ENCODE peak calls at places on chromosome 2, in seven cellular contexts. One of them, this sample, is unnamed.

GRCh38 chr2:74457129-74457548 is 1.1 kb upstream of the WBP1 start:
- DNase-seq in astrocyte: no peak
- DNase-seq in fibroblast of lung: peak
- DNase-seq in cardiac muscle cell: no peak
- DNase-seq in breast epithelium: no peak
- DNase-seq in HCT116: no peak
- DNase-seq in endodermal cell: no peak
- DNase-seq in this sample: no peak

GRCh38 chr2:177680866-177681358 is 288.3 kb downstream of the AGPS start:
- DNase-seq in astrocyte: no peak
- DNase-seq in fibroblast of lung: no peak
- DNase-seq in cardiac muscle cell: no peak
- DNase-seq in breast epithelium: no peak
- DNase-seq in HCT116: no peak
- DNase-seq in endodermal cell: no peak
- DNase-seq in this sample: no peak

GRCh38 chr2:29844713-29845320 is 76.6 kb downstream of the ALK start:
- DNase-seq in astrocyte: peak
- DNase-seq in fibroblast of lung: peak
- DNase-seq in cardiac muscle cell: no peak
- DNase-seq in breast epithelium: no peak
- DNase-seq in HCT116: no peak
- DNase-seq in endodermal cell: no peak
- DNase-seq in this sample: no peak

GRCh38 chr2:11502740-11503292 is 31.0 kb upstream of the GREB1 start:
- DNase-seq in astrocyte: no peak
- DNase-seq in fibroblast of lung: no peak
- DNase-seq in cardiac muscle cell: no peak
- DNase-seq in breast epithelium: no peak
- DNase-seq in HCT116: peak
- DNase-seq in endodermal cell: no peak
- DNase-seq in this sample: no peak

GRCh38 chr2:36433311-36434217 is 78.0 kb downstream of the CRIM1 start:
- DNase-seq in astrocyte: peak
- DNase-seq in fibroblast of lung: peak
- DNase-seq in cardiac muscle cell: no peak
- DNase-seq in breast epithelium: peak
- DNase-seq in HCT116: no peak
- DNase-seq in endodermal cell: no peak
- DNase-seq in this sample: peak

GRCh38 chr2:101753720-101754490 is 56.4 kb downstream of the MAP4K4 start:
- DNase-seq in astrocyte: no peak
- DNase-seq in fibroblast of lung: no peak
- DNase-seq in cardiac muscle cell: no peak
- DNase-seq in breast epithelium: no peak
- DNase-seq in HCT116: no peak
- DNase-seq in endodermal cell: no peak
- DNase-seq in this sample: no peak

GRCh38 chr2:216583157-216583556 is 50.1 kb upstream of the IGFBP2 start:
- DNase-seq in astrocyte: peak
- DNase-seq in fibroblast of lung: peak
- DNase-seq in cardiac muscle cell: no peak
- DNase-seq in breast epithelium: no peak
- DNase-seq in HCT116: no peak
- DNase-seq in endodermal cell: no peak
- DNase-seq in this sample: no peak

GRCh38 chr2:25375989-25376545 is 34.3 kb upstream of the DNMT3A start:
- DNase-seq in astrocyte: no peak
- DNase-seq in fibroblast of lung: no peak
- DNase-seq in cardiac muscle cell: no peak
- DNase-seq in breast epithelium: no peak
- DNase-seq in HCT116: no peak
- DNase-seq in endodermal cell: no peak
- DNase-seq in this sample: no peak

GRCh38 chr2:132588576-132588975 is 81.4 kb downstream of the LYPD1 start:
- DNase-seq in astrocyte: no peak
- DNase-seq in fibroblast of lung: no peak
- DNase-seq in cardiac muscle cell: no peak
- DNase-seq in breast epithelium: no peak
- DNase-seq in HCT116: no peak
- DNase-seq in endodermal cell: no peak
- DNase-seq in this sample: no peak

GRCh38 chr2:102142829-102143449 is 393 bp downstream of the IL1R1 start:
- DNase-seq in astrocyte: peak
- DNase-seq in fibroblast of lung: peak
- DNase-seq in cardiac muscle cell: no peak
- DNase-seq in breast epithelium: no peak
- DNase-seq in HCT116: no peak
- DNase-seq in endodermal cell: peak
- DNase-seq in this sample: no peak

GRCh38 chr2:118266086-118266485 is 177.8 kb downstream of the INSIG2 start:
- DNase-seq in astrocyte: peak
- DNase-seq in fibroblast of lung: peak
- DNase-seq in cardiac muscle cell: no peak
- DNase-seq in breast epithelium: no peak
- DNase-seq in HCT116: no peak
- DNase-seq in endodermal cell: no peak
- DNase-seq in this sample: no peak

GRCh38 chr2:239178954-239179353 is 221.9 kb downstream of the HDAC4 start:
- DNase-seq in astrocyte: no peak
- DNase-seq in fibroblast of lung: no peak
- DNase-seq in cardiac muscle cell: no peak
- DNase-seq in breast epithelium: no peak
- DNase-seq in HCT116: no peak
- DNase-seq in endodermal cell: peak
- DNase-seq in this sample: peak

GRCh38 chr2:197800091-197800490 is 4.3 kb upstream of the PLCL1 start:
- DNase-seq in astrocyte: no peak
- DNase-seq in fibroblast of lung: no peak
- DNase-seq in cardiac muscle cell: no peak
- DNase-seq in breast epithelium: no peak
- DNase-seq in HCT116: no peak
- DNase-seq in endodermal cell: no peak
- DNase-seq in this sample: no peak

GRCh38 chr2:239440511-239440959 is 39.7 kb upstream of the HDAC4 start:
- DNase-seq in astrocyte: no peak
- DNase-seq in fibroblast of lung: no peak
- DNase-seq in cardiac muscle cell: no peak
- DNase-seq in breast epithelium: no peak
- DNase-seq in HCT116: no peak
- DNase-seq in endodermal cell: peak
- DNase-seq in this sample: no peak

GRCh38 chr2:74867841-74868658 is 34.1 kb downstream of the HK2 start:
- DNase-seq in astrocyte: peak
- DNase-seq in fibroblast of lung: peak
- DNase-seq in cardiac muscle cell: peak
- DNase-seq in breast epithelium: no peak
- DNase-seq in HCT116: no peak
- DNase-seq in endodermal cell: no peak
- DNase-seq in this sample: peak

GRCh38 chr2:109403841-109404201 is 209.9 kb downstream of the SEPTIN10 start:
- DNase-seq in astrocyte: no peak
- DNase-seq in fibroblast of lung: peak
- DNase-seq in cardiac muscle cell: no peak
- DNase-seq in breast epithelium: no peak
- DNase-seq in HCT116: no peak
- DNase-seq in endodermal cell: no peak
- DNase-seq in this sample: no peak

GRCh38 chr2:40103163-40103562 is 324.1 kb upstream of the THUMPD2 start:
- DNase-seq in astrocyte: peak
- DNase-seq in fibroblast of lung: peak
- DNase-seq in cardiac muscle cell: no peak
- DNase-seq in breast epithelium: no peak
- DNase-seq in HCT116: no peak
- DNase-seq in endodermal cell: no peak
- DNase-seq in this sample: no peak

GRCh38 chr2:221602938-221603337 is 30.8 kb upstream of the EPHA4 start:
- DNase-seq in astrocyte: no peak
- DNase-seq in fibroblast of lung: no peak
- DNase-seq in cardiac muscle cell: no peak
- DNase-seq in breast epithelium: no peak
- DNase-seq in HCT116: no peak
- DNase-seq in endodermal cell: no peak
- DNase-seq in this sample: no peak

GRCh38 chr2:239255643-239256042 is 145.2 kb downstream of the HDAC4 start:
- DNase-seq in astrocyte: no peak
- DNase-seq in fibroblast of lung: no peak
- DNase-seq in cardiac muscle cell: no peak
- DNase-seq in breast epithelium: no peak
- DNase-seq in HCT116: no peak
- DNase-seq in endodermal cell: no peak
- DNase-seq in this sample: no peak

GRCh38 chr2:39158351-39158750 is 37.5 kb upstream of the SOS1 start:
- DNase-seq in astrocyte: no peak
- DNase-seq in fibroblast of lung: peak
- DNase-seq in cardiac muscle cell: no peak
- DNase-seq in breast epithelium: no peak
- DNase-seq in HCT116: no peak
- DNase-seq in endodermal cell: no peak
- DNase-seq in this sample: no peak

GRCh38 chr2:185373226-185373625 is 365.4 kb upstream of the FSIP2 start:
- DNase-seq in astrocyte: no peak
- DNase-seq in fibroblast of lung: peak
- DNase-seq in cardiac muscle cell: no peak
- DNase-seq in breast epithelium: no peak
- DNase-seq in HCT116: no peak
- DNase-seq in endodermal cell: no peak
- DNase-seq in this sample: no peak

GRCh38 chr2:62423235-62423634 is 82.8 kb downstream of the TMEM17 start:
- DNase-seq in astrocyte: no peak
- DNase-seq in fibroblast of lung: no peak
- DNase-seq in cardiac muscle cell: no peak
- DNase-seq in breast epithelium: peak
- DNase-seq in HCT116: peak
- DNase-seq in endodermal cell: peak
- DNase-seq in this sample: no peak

GRCh38 chr2:241009601-241010530 is 11.4 kb downstream of the SNED1 start:
- DNase-seq in astrocyte: peak
- DNase-seq in fibroblast of lung: peak
- DNase-seq in cardiac muscle cell: no peak
- DNase-seq in breast epithelium: peak
- DNase-seq in HCT116: no peak
- DNase-seq in endodermal cell: peak
- DNase-seq in this sample: no peak
- H3K27ac ChIP-seq in astrocyte: no peak
- H3K27ac ChIP-seq in fibroblast of lung: peak
- H3K27ac ChIP-seq in cardiac muscle cell: no peak
- H3K27ac ChIP-seq in breast epithelium: peak
- H3K27ac ChIP-seq in HCT116: no peak
- H3K27ac ChIP-seq in endodermal cell: no peak
- H3K27ac ChIP-seq in this sample: peak

GRCh38 chr2:75994759-75995158 is 284.0 kb upstream of the GCFC2 start:
- DNase-seq in astrocyte: no peak
- DNase-seq in fibroblast of lung: no peak
- DNase-seq in cardiac muscle cell: peak
- DNase-seq in breast epithelium: no peak
- DNase-seq in HCT116: no peak
- DNase-seq in endodermal cell: peak
- DNase-seq in this sample: no peak
- TF ChIP-seq CTCF in astrocyte: no peak
- TF ChIP-seq CTCF in fibroblast of lung: no peak
- TF ChIP-seq CTCF in cardiac muscle cell: no peak
- TF ChIP-seq CTCF in breast epithelium: no peak
- TF ChIP-seq CTCF in HCT116: no peak
- TF ChIP-seq CTCF in endodermal cell: peak
- TF ChIP-seq CTCF in this sample: no peak

GRCh38 chr2:163768881-163769681 is 33.3 kb upstream of the FIGN start:
- DNase-seq in astrocyte: no peak
- DNase-seq in fibroblast of lung: no peak
- DNase-seq in cardiac muscle cell: no peak
- DNase-seq in breast epithelium: no peak
- DNase-seq in HCT116: no peak
- DNase-seq in endodermal cell: no peak
- DNase-seq in this sample: no peak
- H3K27ac ChIP-seq in astrocyte: no peak
- H3K27ac ChIP-seq in fibroblast of lung: no peak
- H3K27ac ChIP-seq in cardiac muscle cell: no peak
- H3K27ac ChIP-seq in breast epithelium: no peak
- H3K27ac ChIP-seq in HCT116: no peak
- H3K27ac ChIP-seq in endodermal cell: no peak
- H3K27ac ChIP-seq in this sample: no peak

GRCh38 chr2:2846379-2847130 is 515.5 kb upstream of the MYT1L start:
- DNase-seq in astrocyte: no peak
- DNase-seq in fibroblast of lung: no peak
- DNase-seq in cardiac muscle cell: peak
- DNase-seq in breast epithelium: peak
- DNase-seq in HCT116: peak
- DNase-seq in endodermal cell: no peak
- DNase-seq in this sample: peak
- TF ChIP-seq CTCF in astrocyte: no peak
- TF ChIP-seq CTCF in fibroblast of lung: no peak
- TF ChIP-seq CTCF in cardiac muscle cell: no peak
- TF ChIP-seq CTCF in breast epithelium: no peak
- TF ChIP-seq CTCF in HCT116: no peak
- TF ChIP-seq CTCF in endodermal cell: no peak
- TF ChIP-seq CTCF in this sample: peak

GRCh38 chr2:88614497-88615157 is 12.6 kb downstream of the EIF2AK3 start:
- DNase-seq in astrocyte: no peak
- DNase-seq in fibroblast of lung: no peak
- DNase-seq in cardiac muscle cell: no peak
- DNase-seq in breast epithelium: no peak
- DNase-seq in HCT116: no peak
- DNase-seq in endodermal cell: no peak
- DNase-seq in this sample: no peak
- H3K27ac ChIP-seq in astrocyte: no peak
- H3K27ac ChIP-seq in fibroblast of lung: no peak
- H3K27ac ChIP-seq in cardiac muscle cell: no peak
- H3K27ac ChIP-seq in breast epithelium: peak
- H3K27ac ChIP-seq in HCT116: no peak
- H3K27ac ChIP-seq in endodermal cell: no peak
- H3K27ac ChIP-seq in this sample: peak

GRCh38 chr2:181657379-181657778 is 474 bp upstream of the CERKL start:
- DNase-seq in astrocyte: no peak
- DNase-seq in fibroblast of lung: no peak
- DNase-seq in cardiac muscle cell: no peak
- DNase-seq in breast epithelium: no peak
- DNase-seq in HCT116: no peak
- DNase-seq in endodermal cell: peak
- DNase-seq in this sample: no peak

GRCh38 chr2:181658444-181658843 is 1.5 kb upstream of the CERKL start:
- DNase-seq in astrocyte: no peak
- DNase-seq in fibroblast of lung: no peak
- DNase-seq in cardiac muscle cell: no peak
- DNase-seq in breast epithelium: no peak
- DNase-seq in HCT116: no peak
- DNase-seq in endodermal cell: peak
- DNase-seq in this sample: no peak

GRCh38 chr2:181656450-181657261 is at the start of gene CERKL:
- DNase-seq in astrocyte: peak
- DNase-seq in fibroblast of lung: peak
- DNase-seq in cardiac muscle cell: peak
- DNase-seq in breast epithelium: no peak
- DNase-seq in HCT116: peak
- DNase-seq in endodermal cell: peak
- DNase-seq in this sample: peak

GRCh38 chr2:181662287-181662686 is 5.4 kb upstream of the CERKL start:
- DNase-seq in astrocyte: no peak
- DNase-seq in fibroblast of lung: no peak
- DNase-seq in cardiac muscle cell: no peak
- DNase-seq in breast epithelium: no peak
- DNase-seq in HCT116: no peak
- DNase-seq in endodermal cell: no peak
- DNase-seq in this sample: no peak

GRCh38 chr2:181660181-181660580 is 3.3 kb upstream of the CERKL start:
- DNase-seq in astrocyte: no peak
- DNase-seq in fibroblast of lung: no peak
- DNase-seq in cardiac muscle cell: no peak
- DNase-seq in breast epithelium: no peak
- DNase-seq in HCT116: no peak
- DNase-seq in endodermal cell: no peak
- DNase-seq in this sample: no peak
- TF ChIP-seq CTCF in astrocyte: no peak
- TF ChIP-seq CTCF in fibroblast of lung: no peak
- TF ChIP-seq CTCF in cardiac muscle cell: no peak
- TF ChIP-seq CTCF in breast epithelium: no peak
- TF ChIP-seq CTCF in HCT116: no peak
- TF ChIP-seq CTCF in endodermal cell: no peak
- TF ChIP-seq CTCF in this sample: no peak